ENCODE peak calls at places on chromosomes 5 and 9, in five cellular contexts. S, I, T, Z and M are unnamed samples. For H3K4me1, the result is how much of the 10 kb centered on the place peaks cover.

GRCh38 chr5:56110646-56111403 is 116.1 kb upstream of the IL6ST start:
- DNase-seq in I (no peak), S (no peak), Z (no peak), T (no peak), M (no peak)

GRCh38 chr5:956941-957729 is 51.5 kb upstream of the NKD2 start:
- DNase-seq in Z (no peak), I (peak), S (no peak), T (no peak), M (no peak)

GRCh38 chr5:99037668-99038067 is 108.9 kb upstream of the CHD1 start:
- DNase-seq in Z (peak), T (no peak), S (peak), I (peak), M (no peak)

GRCh38 chr5:8857051-8857450 is 688.8 kb downstream of the SEMA5A start:
- DNase-seq in Z (no peak), T (no peak), I (no peak), S (no peak), M (no peak)

GRCh38 chr9:133769511-133770075 is 31.4 kb upstream of the SARDH start:
- DNase-seq in I (no peak), T (no peak), S (peak), Z (no peak), M (no peak)

GRCh38 chr5:177309351-177310191 is 2.1 kb downstream of the MXD3 start:
- DNase-seq in I (peak), S (peak), T (peak), Z (peak), M (peak)

GRCh38 chr9:134501266-134502181 is 140.1 kb upstream of the COL5A1 start:
- DNase-seq in S (no peak), T (no peak), I (no peak), Z (no peak), M (no peak)

GRCh38 chr5:14197056-14197455 is 53.9 kb downstream of the TRIO start:
- DNase-seq in Z (no peak), I (no peak), S (no peak), T (no peak), M (no peak)

GRCh38 chr5:132478498-132478855 is 12.1 kb downstream of the IRF1 start:
- DNase-seq in Z (no peak), S (no peak), I (no peak), T (no peak), M (no peak)

GRCh38 chr9:81559741-81560140 is 129.6 kb downstream of the TLE1 start:
- DNase-seq in T (no peak), S (no peak), Z (no peak), I (no peak), M (no peak)

GRCh38 chr9:134222018-134222573 is 57.7 kb upstream of the RNU6ATAC start:
- DNase-seq in Z (no peak), T (peak), S (no peak), I (no peak), M (no peak)

GRCh38 chr5:90548069-90548593 is 10.5 kb upstream of the ADGRV1 start:
- DNase-seq in S (peak), I (no peak), T (peak), Z (no peak), M (peak)

GRCh38 chr5:38468978-38469706 is 87.3 kb downstream of the LIFR start:
- DNase-seq in S (no peak), I (no peak), T (peak), Z (no peak), M (no peak)

GRCh38 chr5:109028608-109029299 is 281.1 kb downstream of the FER start:
- DNase-seq in Z (no peak), S (no peak), I (peak), T (no peak), M (no peak)

GRCh38 chr9:94990897-94991561 is 264.5 kb downstream of the AOPEP start:
- DNase-seq in I (no peak), Z (no peak), T (no peak), S (no peak), M (no peak)

GRCh38 chr9:79572891-79573696 is 1.3 kb downstream of the TLE4 start:
- DNase-seq in T (peak), Z (peak), S (peak), I (peak), M (peak)

GRCh38 chr9:71820516-71820915 is 52.2 kb upstream of the CEMIP2 start:
- DNase-seq in I (no peak), T (no peak), Z (no peak), S (no peak), M (no peak)
- H3K4me1 ChIP-seq in I (under half), T (under half), Z (under half), S (under half), M (under half)

GRCh38 chr5:151140686-151141459 is 16.7 kb downstream of the ANXA6 start:
- DNase-seq in T (no peak), Z (no peak), I (peak), S (no peak), M (no peak)

GRCh38 chr5:151138114-151138513 is 19.5 kb downstream of the ANXA6 start:
- DNase-seq in I (no peak), S (no peak), T (no peak), Z (no peak), M (no peak)

GRCh38 chr5:151137067-151137825 is 20.3 kb downstream of the ANXA6 start:
- DNase-seq in T (no peak), Z (no peak), S (no peak), I (no peak), M (no peak)

GRCh38 chr5:151139646-151140045 is 17.9 kb downstream of the ANXA6 start:
- DNase-seq in Z (no peak), I (no peak), T (no peak), S (no peak), M (no peak)

GRCh38 chr5:151139015-151139414 is 18.6 kb downstream of the ANXA6 start:
- DNase-seq in S (no peak), Z (no peak), T (no peak), I (no peak), M (no peak)
- TF ChIP-seq CTCF in S (no peak), Z (no peak), T (no peak), I (no peak), M (no peak)

GRCh38 chr5:51378778-51379652 is 4.2 kb upstream of the ISL1 start:
- DNase-seq in S (no peak), T (no peak), Z (no peak), I (peak), M (no peak)
- H3K4me3 ChIP-seq in S (no peak), T (no peak), Z (no peak), I (peak), M (no peak)

DNA sequence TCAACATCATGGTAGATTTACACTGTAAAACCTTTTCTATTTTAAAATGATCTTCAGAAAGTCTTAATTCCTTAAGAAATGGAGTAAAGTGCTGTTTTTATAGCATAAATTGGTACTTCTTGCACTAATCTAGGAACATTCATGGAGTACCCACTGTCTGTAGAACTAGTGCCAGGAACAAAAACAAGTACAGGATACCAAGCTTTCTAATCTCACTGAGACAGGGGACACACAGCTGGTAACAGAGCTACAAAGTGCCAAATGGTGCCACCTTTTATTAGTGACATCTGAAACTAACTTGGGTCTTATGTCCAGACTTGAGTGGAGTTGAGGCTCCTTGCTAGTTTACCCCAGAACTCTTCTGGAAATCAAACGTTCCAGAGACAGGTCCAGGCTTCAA is 57.9 kb downstream of the RNF130 start:
- DNase-seq in Z (no peak), T (no peak), S (no peak), I (no peak), M (no peak)
- H3K4me1 ChIP-seq in Z (under half), T (under half), S (under half), I (under half), M (under half)

GRCh38 chr5:171157233-171157632 is 151.8 kb upstream of the TLX3 start:
- DNase-seq in I (no peak), T (no peak), S (no peak), Z (no peak), M (no peak)

GRCh38 chr5:171149772-171150171 is 159.3 kb upstream of the TLX3 start:
- DNase-seq in S (no peak), I (peak), T (no peak), Z (no peak), M (no peak)

GRCh38 chr5:171155621-171156020 is 153.4 kb upstream of the TLX3 start:
- DNase-seq in S (no peak), Z (no peak), I (no peak), T (no peak), M (no peak)

GRCh38 chr5:171149333-171149732 is 159.7 kb upstream of the TLX3 start:
- DNase-seq in S (no peak), Z (no peak), I (peak), T (no peak), M (no peak)

GRCh38 chr5:171152382-171152781 is 156.7 kb upstream of the TLX3 start:
- DNase-seq in T (no peak), Z (no peak), S (no peak), I (no peak), M (no peak)
- TF ChIP-seq CTCF in T (no peak), Z (no peak), S (no peak), I (peak), M (no peak)